ENCODE peak calls at places on chromosomes 3 and 15, in nine cellular contexts. One of them, this sample, is unnamed. For H3K9me3 and H3K4me1, the result is how much of the 10 kb centered on the place peaks cover.

GRCh38 chr3:187808466-187809291 is 63.4 kb upstream of the BCL6 start:
- DNase-seq in spleen: no peak
- DNase-seq in Peyer's patch: no peak
- DNase-seq in heart left ventricle: no peak
- DNase-seq in HCT116: no peak
- DNase-seq in vagina: no peak
- DNase-seq in endothelial cell of umbilical vein: no peak
- DNase-seq in prostate gland: peak
- DNase-seq in esophagus muscularis mucosa: no peak
- DNase-seq in this sample: no peak

GRCh38 chr15:77420610-77421369 is at the start of gene HMG20A:
- DNase-seq in spleen: peak
- DNase-seq in Peyer's patch: peak
- DNase-seq in heart left ventricle: peak
- DNase-seq in HCT116: peak
- DNase-seq in vagina: no peak
- DNase-seq in endothelial cell of umbilical vein: peak
- DNase-seq in prostate gland: peak
- DNase-seq in esophagus muscularis mucosa: no peak
- DNase-seq in this sample: peak

GRCh38 chr3:161395115-161395514 is 23.8 kb upstream of the SPTSSB start:
- DNase-seq in spleen: no peak
- DNase-seq in Peyer's patch: no peak
- DNase-seq in heart left ventricle: no peak
- DNase-seq in HCT116: no peak
- DNase-seq in vagina: no peak
- DNase-seq in endothelial cell of umbilical vein: no peak
- DNase-seq in prostate gland: no peak
- DNase-seq in esophagus muscularis mucosa: no peak
- DNase-seq in this sample: no peak

GRCh38 chr3:139493826-139494385 is 17.6 kb upstream of the RBP2 start:
- DNase-seq in spleen: no peak
- DNase-seq in Peyer's patch: no peak
- DNase-seq in heart left ventricle: no peak
- DNase-seq in HCT116: no peak
- DNase-seq in vagina: no peak
- DNase-seq in endothelial cell of umbilical vein: no peak
- DNase-seq in prostate gland: no peak
- DNase-seq in esophagus muscularis mucosa: no peak
- DNase-seq in this sample: no peak

GRCh38 chr15:71048913-71049675 is 66.2 kb upstream of the THSD4 start:
- DNase-seq in spleen: no peak
- DNase-seq in Peyer's patch: no peak
- DNase-seq in heart left ventricle: no peak
- DNase-seq in HCT116: no peak
- DNase-seq in vagina: no peak
- DNase-seq in endothelial cell of umbilical vein: no peak
- DNase-seq in prostate gland: no peak
- DNase-seq in esophagus muscularis mucosa: no peak
- DNase-seq in this sample: no peak

GRCh38 chr15:51051776-51052175 is 42.9 kb downstream of the TNFAIP8L3 start:
- DNase-seq in spleen: no peak
- DNase-seq in Peyer's patch: no peak
- DNase-seq in heart left ventricle: peak
- DNase-seq in HCT116: no peak
- DNase-seq in vagina: no peak
- DNase-seq in endothelial cell of umbilical vein: no peak
- DNase-seq in prostate gland: peak
- DNase-seq in esophagus muscularis mucosa: peak
- DNase-seq in this sample: no peak

GRCh38 chr15:82140859-82141258 is 95.0 kb upstream of the MEX3B start:
- DNase-seq in spleen: no peak
- DNase-seq in Peyer's patch: no peak
- DNase-seq in heart left ventricle: no peak
- DNase-seq in HCT116: no peak
- DNase-seq in vagina: no peak
- DNase-seq in endothelial cell of umbilical vein: peak
- DNase-seq in prostate gland: peak
- DNase-seq in esophagus muscularis mucosa: no peak
- DNase-seq in this sample: no peak

GRCh38 chr3:121793078-121793477 is 41.8 kb downstream of the IQCB1 start:
- DNase-seq in spleen: no peak
- DNase-seq in Peyer's patch: no peak
- DNase-seq in heart left ventricle: no peak
- DNase-seq in HCT116: no peak
- DNase-seq in vagina: no peak
- DNase-seq in endothelial cell of umbilical vein: no peak
- DNase-seq in prostate gland: no peak
- DNase-seq in esophagus muscularis mucosa: no peak
- DNase-seq in this sample: no peak

GRCh38 chr3:176987901-176988300 is 209.4 kb downstream of the TBL1XR1 start:
- DNase-seq in spleen: no peak
- DNase-seq in Peyer's patch: no peak
- DNase-seq in heart left ventricle: no peak
- DNase-seq in HCT116: no peak
- DNase-seq in vagina: no peak
- DNase-seq in endothelial cell of umbilical vein: no peak
- DNase-seq in prostate gland: no peak
- DNase-seq in esophagus muscularis mucosa: no peak
- DNase-seq in this sample: no peak

DNA sequence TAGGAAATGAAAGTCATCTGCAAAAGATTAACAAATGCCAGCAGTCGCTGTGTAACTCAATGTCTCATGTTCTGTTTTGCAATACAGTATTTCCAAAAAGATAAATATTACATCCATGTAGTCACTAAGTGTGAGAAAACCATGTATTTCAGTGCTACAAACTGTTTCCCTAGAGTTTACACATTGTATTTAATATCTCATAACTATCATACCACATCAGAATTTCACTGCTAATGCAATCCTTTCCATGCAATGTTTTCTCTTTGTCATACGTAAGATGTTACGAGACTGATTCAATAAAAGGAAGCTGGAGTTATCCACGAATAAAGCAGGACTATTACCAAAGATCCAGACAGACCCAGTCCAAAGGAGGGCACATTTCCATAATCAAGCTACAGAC is 269.4 kb downstream of the GBE1 start:
- DNase-seq in spleen: no peak
- DNase-seq in Peyer's patch: no peak
- DNase-seq in heart left ventricle: no peak
- DNase-seq in HCT116: no peak
- DNase-seq in vagina: no peak
- DNase-seq in endothelial cell of umbilical vein: no peak
- DNase-seq in prostate gland: no peak
- DNase-seq in esophagus muscularis mucosa: no peak
- DNase-seq in this sample: no peak
- H3K9me3 ChIP-seq in spleen: under half
- H3K9me3 ChIP-seq in Peyer's patch: under half
- H3K9me3 ChIP-seq in heart left ventricle: under half
- H3K9me3 ChIP-seq in HCT116: under half
- H3K9me3 ChIP-seq in vagina: under half
- H3K9me3 ChIP-seq in endothelial cell of umbilical vein: under half
- H3K9me3 ChIP-seq in prostate gland: under half
- H3K9me3 ChIP-seq in esophagus muscularis mucosa: under half
- H3K9me3 ChIP-seq in this sample: under half

GRCh38 chr15:75753145-75753544 is 40.5 kb upstream of the CSPG4 start:
- DNase-seq in spleen: no peak
- DNase-seq in Peyer's patch: no peak
- DNase-seq in heart left ventricle: no peak
- DNase-seq in HCT116: no peak
- DNase-seq in vagina: peak
- DNase-seq in endothelial cell of umbilical vein: no peak
- DNase-seq in prostate gland: no peak
- DNase-seq in esophagus muscularis mucosa: no peak
- DNase-seq in this sample: no peak
- TF ChIP-seq POLR2A in spleen: no peak
- TF ChIP-seq POLR2A in Peyer's patch: no peak
- TF ChIP-seq POLR2A in heart left ventricle: no peak
- TF ChIP-seq POLR2A in HCT116: no peak
- TF ChIP-seq POLR2A in vagina: no peak
- TF ChIP-seq POLR2A in endothelial cell of umbilical vein: no peak
- TF ChIP-seq POLR2A in prostate gland: no peak
- TF ChIP-seq POLR2A in esophagus muscularis mucosa: no peak
- TF ChIP-seq POLR2A in this sample: no peak

GRCh38 chr3:51390186-51390585 is 899 bp upstream of the RBM15B start:
- DNase-seq in spleen: no peak
- DNase-seq in Peyer's patch: no peak
- DNase-seq in heart left ventricle: no peak
- DNase-seq in HCT116: no peak
- DNase-seq in vagina: peak
- DNase-seq in endothelial cell of umbilical vein: no peak
- DNase-seq in prostate gland: no peak
- DNase-seq in esophagus muscularis mucosa: no peak
- DNase-seq in this sample: no peak
- H3K4me1 ChIP-seq in spleen: half or more
- H3K4me1 ChIP-seq in Peyer's patch: under half
- H3K4me1 ChIP-seq in heart left ventricle: half or more
- H3K4me1 ChIP-seq in HCT116: under half
- H3K4me1 ChIP-seq in vagina: half or more
- H3K4me1 ChIP-seq in endothelial cell of umbilical vein: under half
- H3K4me1 ChIP-seq in prostate gland: under half
- H3K4me1 ChIP-seq in esophagus muscularis mucosa: half or more
- H3K4me1 ChIP-seq in this sample: half or more

GRCh38 chr3:142285057-142285666 is 59.8 kb upstream of the GK5 start:
- DNase-seq in spleen: no peak
- DNase-seq in Peyer's patch: no peak
- DNase-seq in heart left ventricle: no peak
- DNase-seq in HCT116: no peak
- DNase-seq in vagina: no peak
- DNase-seq in endothelial cell of umbilical vein: no peak
- DNase-seq in prostate gland: no peak
- DNase-seq in esophagus muscularis mucosa: no peak
- DNase-seq in this sample: no peak

GRCh38 chr3:142282503-142282902 is 57.1 kb upstream of the GK5 start:
- DNase-seq in spleen: no peak
- DNase-seq in Peyer's patch: no peak
- DNase-seq in heart left ventricle: no peak
- DNase-seq in HCT116: no peak
- DNase-seq in vagina: no peak
- DNase-seq in endothelial cell of umbilical vein: no peak
- DNase-seq in prostate gland: no peak
- DNase-seq in esophagus muscularis mucosa: no peak
- DNase-seq in this sample: no peak

DNA sequence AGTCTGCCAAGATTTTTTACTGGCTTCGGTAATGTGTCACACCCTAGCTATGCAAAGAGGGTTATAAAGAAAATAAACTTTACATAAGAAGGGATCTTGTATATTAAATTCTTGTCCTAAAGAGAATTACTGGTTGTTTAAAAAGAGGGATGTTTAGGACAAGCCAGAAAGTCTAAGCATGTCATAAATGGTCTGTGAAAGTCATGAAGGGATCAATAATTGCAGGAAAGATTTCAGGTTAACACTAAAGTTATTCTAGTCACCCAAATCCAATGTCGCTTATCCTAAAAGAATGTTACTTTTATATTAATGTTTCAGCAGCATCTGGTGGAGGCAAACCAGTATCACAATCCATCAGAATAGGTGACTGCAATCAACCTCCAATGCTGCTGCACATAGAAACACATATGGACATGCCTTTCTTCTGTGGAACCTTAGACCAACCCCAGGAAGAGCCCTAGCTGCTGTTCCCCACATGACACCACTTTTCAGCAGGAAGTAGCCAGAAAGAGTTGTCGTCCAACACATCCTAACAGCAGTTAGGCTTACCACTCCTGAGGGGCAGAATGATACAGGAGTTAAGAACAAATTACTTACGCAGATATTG is 62.8 kb upstream of the GK5 start:
- DNase-seq in spleen: no peak
- DNase-seq in Peyer's patch: no peak
- DNase-seq in heart left ventricle: no peak
- DNase-seq in HCT116: peak
- DNase-seq in vagina: no peak
- DNase-seq in endothelial cell of umbilical vein: no peak
- DNase-seq in prostate gland: peak
- DNase-seq in esophagus muscularis mucosa: no peak
- DNase-seq in this sample: no peak
- H3K9me3 ChIP-seq in spleen: under half
- H3K9me3 ChIP-seq in Peyer's patch: under half
- H3K9me3 ChIP-seq in heart left ventricle: under half
- H3K9me3 ChIP-seq in HCT116: under half
- H3K9me3 ChIP-seq in vagina: under half
- H3K9me3 ChIP-seq in endothelial cell of umbilical vein: under half
- H3K9me3 ChIP-seq in prostate gland: under half
- H3K9me3 ChIP-seq in esophagus muscularis mucosa: under half
- H3K9me3 ChIP-seq in this sample: under half